ENCODE peak calls at places on chromosomes 1 and 21, in seven cellular contexts. B is body of pancreas; H is neuronal stem cell; W is GM23248; N is CD4-positive, alpha-beta memory T cell; Q is esophagus muscularis mucosa; A is mesendoderm. S is an unnamed sample. For H3K4me1, the result is how much of the 10 kb centered on the place peaks cover.

GRCh38 chr1:37323486-37324377 is 150.6 kb upstream of the ZC3H12A start:
- DNase-seq in W (no peak), H (peak), A (peak), N (no peak), Q (no peak), B (peak), S (no peak)

GRCh38 chr1:53371851-53372250 is 44.0 kb upstream of the LRP8 start:
- DNase-seq in A (no peak), W (no peak), N (no peak), Q (peak), H (no peak), B (no peak), S (no peak)

GRCh38 chr1:91026777-91027176 is 4.9 kb upstream of the ZNF644 start:
- DNase-seq in N (peak), W (peak), B (no peak), Q (no peak), A (no peak), H (no peak), S (no peak)

GRCh38 chr1:67818162-67818561 is 15.1 kb downstream of the GNG12 start:
- DNase-seq in Q (no peak), W (peak), N (no peak), H (no peak), A (no peak), B (no peak), S (no peak)

GRCh38 chr1:5120559-5120958 is 466.1 kb downstream of the AJAP1 start:
- DNase-seq in Q (no peak), H (no peak), N (no peak), W (no peak), B (no peak), A (no peak), S (no peak)

GRCh38 chr21:31732538-31732864 is 583 bp upstream of the SCAF4 start:
- DNase-seq in A (no peak), Q (no peak), W (no peak), B (no peak), H (no peak), N (no peak), S (no peak)

GRCh38 chr21:41425954-41426655 is at the start of gene MX1:
- DNase-seq in H (no peak), B (peak), W (peak), A (peak), Q (peak), N (peak), S (peak)

GRCh38 chr1:159089184-159089791 is 12.7 kb upstream of the AIM2 start:
- DNase-seq in N (peak), Q (no peak), W (no peak), B (no peak), H (no peak), A (peak), S (no peak)

GRCh38 chr1:81877940-81878339 is 77.2 kb downstream of the ADGRL2 start:
- DNase-seq in B (no peak), A (peak), W (no peak), Q (no peak), N (no peak), H (no peak), S (no peak)

GRCh38 chr1:7441442-7441841 is 329.7 kb upstream of the VAMP3 start:
- DNase-seq in Q (no peak), B (peak), N (no peak), W (no peak), A (no peak), H (no peak), S (no peak)

GRCh38 chr1:111369177-111369576 is 58.4 kb downstream of the OVGP1 start:
- DNase-seq in B (peak), N (no peak), H (no peak), Q (no peak), W (peak), A (no peak), S (no peak)

GRCh38 chr1:193486671-193487229 is 300.3 kb upstream of the B3GALT2 start:
- DNase-seq in W (no peak), B (no peak), N (no peak), Q (no peak), H (no peak), A (no peak), S (no peak)

GRCh38 chr1:96962807-96963206 is 241.2 kb downstream of the PTBP2 start:
- DNase-seq in B (no peak), A (no peak), N (no peak), Q (no peak), W (peak), H (no peak), S (no peak)

GRCh38 chr21:15285567-15285966 is 220.8 kb upstream of the NRIP1 start:
- DNase-seq in B (no peak), H (no peak), Q (no peak), W (no peak), A (no peak), N (no peak), S (no peak)

GRCh38 chr1:185017338-185017737 is 28.0 kb upstream of the RNF2 start:
- DNase-seq in A (no peak), Q (no peak), H (no peak), B (no peak), W (peak), N (no peak), S (no peak)

GRCh38 chr1:234725177-234726132 is 115.5 kb upstream of the IRF2BP2 start:
- DNase-seq in Q (no peak), H (no peak), A (peak), W (peak), B (peak), N (peak), S (no peak)

GRCh38 chr1:65083263-65083896 is 64.6 kb upstream of the AK4 start:
- DNase-seq in Q (no peak), H (no peak), W (peak), A (peak), B (no peak), N (no peak), S (no peak)

GRCh38 chr1:162412002-162412401 is at the start of gene SH2D1B:
- DNase-seq in N (no peak), B (no peak), A (peak), H (no peak), W (peak), Q (no peak), S (no peak)

GRCh38 chr1:7511381-7511780 is 259.7 kb upstream of the VAMP3 start:
- DNase-seq in Q (no peak), N (no peak), B (no peak), A (no peak), W (no peak), H (no peak), S (no peak)

GRCh38 chr1:75126611-75127101 is 7.5 kb upstream of the LHX8 start:
- DNase-seq in A (no peak), W (no peak), B (no peak), N (no peak), Q (no peak), H (no peak), S (no peak)

GRCh38 chr1:113677250-113678158 is 81.8 kb downstream of the PHTF1 start:
- DNase-seq in N (peak), A (peak), Q (no peak), H (peak), B (peak), W (peak), S (no peak)

GRCh38 chr1:219171192-219171935 is 2.3 kb upstream of the LYPLAL1 start:
- DNase-seq in Q (no peak), A (no peak), B (peak), N (no peak), W (peak), H (no peak), S (no peak)

GRCh38 chr1:31127266-31127665 is 61.7 kb upstream of the PUM1 start:
- DNase-seq in H (no peak), N (no peak), W (peak), A (no peak), B (no peak), Q (no peak), S (no peak)

GRCh38 chr1:153313288-153313687 is 536 bp upstream of the PGLYRP3 start:
- DNase-seq in B (no peak), H (no peak), Q (peak), A (no peak), N (no peak), W (no peak), S (no peak)

GRCh38 chr1:100419072-100419471 is 66.8 kb downstream of the CDC14A start:
- DNase-seq in N (no peak), A (no peak), Q (no peak), H (no peak), B (no peak), W (no peak), S (no peak)

GRCh38 chr1:109478806-109479205 is 4.9 kb upstream of the ATXN7L2 start:
- DNase-seq in H (no peak), A (peak), N (peak), Q (no peak), W (no peak), B (peak), S (peak)

GRCh38 chr21:34877485-34878128 is 171.5 kb downstream of the RUNX1 start:
- DNase-seq in A (no peak), B (peak), W (no peak), N (no peak), Q (no peak), H (no peak), S (no peak)

GRCh38 chr21:34875830-34876229 is 173.3 kb downstream of the RUNX1 start:
- DNase-seq in B (no peak), A (no peak), H (no peak), W (no peak), N (no peak), Q (no peak), S (no peak)

GRCh38 chr21:34880401-34880800 is 168.7 kb downstream of the RUNX1 start:
- DNase-seq in B (no peak), N (no peak), H (no peak), A (no peak), Q (peak), W (no peak), S (no peak)

GRCh38 chr21:34878940-34879339 is 170.2 kb downstream of the RUNX1 start:
- DNase-seq in B (no peak), N (no peak), Q (no peak), W (peak), A (no peak), H (no peak), S (no peak)

DNA sequence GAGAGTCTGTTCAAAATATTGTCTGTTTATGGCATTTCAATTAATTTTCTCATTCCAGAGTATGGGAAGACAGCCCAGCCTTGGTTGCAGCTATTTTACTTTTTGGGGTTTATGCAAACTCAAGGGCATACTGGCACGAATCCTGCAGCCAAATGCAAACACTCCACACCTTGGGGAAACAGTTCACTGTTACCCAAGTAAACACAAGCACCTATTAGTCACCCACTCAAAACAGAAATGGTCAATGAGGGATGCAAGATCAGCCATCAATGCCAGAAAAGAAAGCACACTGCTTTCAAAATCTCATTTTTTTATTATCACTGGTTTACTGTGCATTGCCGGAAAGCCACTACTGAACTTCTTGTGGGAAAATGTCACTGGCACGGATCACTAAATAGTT is 170.6 kb downstream of the RUNX1 start:
- DNase-seq in B (no peak), A (no peak), N (no peak), H (no peak), W (peak), Q (no peak), S (no peak)
- H3K4me1 ChIP-seq in B (under half), A (under half), N (under half), H (under half), W (half or more), Q (under half), S (under half)

GRCh38 chr1:17212487-17213121 is 7.7 kb downstream of the PADI1 start:
- DNase-seq in H (no peak), W (peak), Q (no peak), A (peak), B (peak), N (peak), S (no peak)
- H3K4me1 ChIP-seq in H (under half), W (under half), Q (under half), A (under half), B (under half), N (under half), S (under half)

DNA sequence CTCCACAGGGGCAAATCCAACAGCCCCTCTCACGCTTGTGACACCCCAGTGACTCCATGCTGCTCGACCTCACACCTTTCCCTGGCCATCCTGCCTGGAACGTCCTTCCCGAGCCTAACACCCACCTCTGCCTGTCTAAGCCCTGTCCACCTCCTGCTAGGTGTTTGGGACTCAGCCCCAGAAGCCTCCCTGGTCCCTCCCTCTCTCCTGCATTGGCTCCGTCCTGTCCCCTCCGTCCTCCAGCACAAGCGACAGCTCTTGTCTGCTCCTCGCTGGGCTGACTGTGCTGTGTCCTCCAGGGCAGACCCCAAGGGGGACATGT is 102.0 kb upstream of the IFFO2 start:
- DNase-seq in Q (no peak), N (no peak), A (no peak), B (no peak), H (no peak), W (no peak), S (no peak)
- H3K4me1 ChIP-seq in Q (under half), N (under half), A (under half), B (under half), H (under half), W (under half), S (under half)

DNA sequence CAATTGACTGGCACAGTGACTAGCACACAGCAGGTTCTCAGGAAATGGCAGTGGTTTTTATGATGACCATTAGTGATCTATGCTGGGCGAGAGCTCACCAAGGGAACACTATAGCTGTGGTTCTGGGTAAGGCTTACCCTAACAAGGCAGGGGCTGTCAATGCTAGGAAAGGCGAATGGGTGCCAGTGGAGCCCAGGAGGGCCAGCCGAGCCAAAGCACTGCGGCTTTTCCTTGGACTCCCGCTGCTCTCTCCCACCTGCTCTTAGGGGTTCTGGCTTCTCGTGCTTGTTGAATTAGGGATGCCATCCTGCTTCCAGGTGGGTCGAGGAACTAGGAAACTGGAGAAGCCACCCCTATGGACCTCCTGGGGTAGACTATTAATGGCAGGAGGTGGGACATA is 10.0 kb upstream of the A3GALT2 start:
- DNase-seq in A (no peak), N (no peak), H (no peak), Q (no peak), B (no peak), W (no peak), S (no peak)
- H3K4me1 ChIP-seq in A (under half), N (under half), H (under half), Q (half or more), B (under half), W (under half), S (under half)

GRCh38 chr1:156496211-156496761 is 4.3 kb downstream of the MEF2D start:
- DNase-seq in W (peak), N (no peak), H (no peak), Q (no peak), B (no peak), A (no peak), S (no peak)

GRCh38 chr1:156497743-156498446 is 2.7 kb downstream of the MEF2D start:
- DNase-seq in Q (no peak), B (peak), A (no peak), N (no peak), W (peak), H (no peak), S (no peak)

GRCh38 chr1:156498447-156499193 is 2.0 kb downstream of the MEF2D start:
- DNase-seq in A (peak), Q (no peak), W (peak), B (peak), N (no peak), H (no peak), S (no peak)

GRCh38 chr1:156495401-156496140 is 5.0 kb downstream of the MEF2D start:
- DNase-seq in W (peak), B (peak), Q (no peak), A (no peak), N (no peak), H (no peak), S (no peak)

DNA sequence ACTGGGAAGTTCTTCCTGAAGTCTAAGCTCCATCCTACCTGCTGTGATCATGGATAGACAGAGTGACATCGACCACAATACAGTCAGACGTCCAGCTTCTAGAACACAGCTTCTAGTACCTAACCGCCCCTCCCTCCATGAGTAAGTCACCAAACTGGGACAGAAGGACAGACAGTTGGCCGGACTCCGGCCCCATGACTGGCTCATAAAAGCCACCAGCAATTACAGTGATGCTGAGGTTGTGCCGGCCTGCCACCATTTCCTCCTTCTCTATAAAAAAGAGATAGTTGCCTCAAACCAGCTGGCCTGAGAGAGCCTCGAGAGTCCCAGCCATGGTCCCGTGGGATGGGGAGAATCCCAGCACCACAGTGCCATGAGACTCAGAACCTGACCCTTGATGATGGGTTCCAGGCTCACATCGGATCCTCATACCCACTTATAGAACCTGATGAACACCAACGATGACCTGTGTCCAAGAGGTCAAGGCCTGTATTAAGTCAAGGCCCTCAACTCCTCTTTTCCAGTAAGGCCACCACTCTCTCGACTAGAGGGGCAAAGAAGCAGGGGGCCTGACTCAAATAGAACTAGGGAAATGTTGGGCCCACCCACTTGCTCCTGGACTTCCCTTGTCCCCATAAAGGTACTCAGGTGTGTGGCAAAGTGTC is 3.4 kb downstream of the MEF2D start:
- DNase-seq in B (no peak), A (no peak), H (no peak), N (no peak), Q (no peak), W (peak), S (no peak)
- H3K4me1 ChIP-seq in B (half or more), A (under half), H (under half), N (half or more), Q (half or more), W (half or more), S (under half)

DNA sequence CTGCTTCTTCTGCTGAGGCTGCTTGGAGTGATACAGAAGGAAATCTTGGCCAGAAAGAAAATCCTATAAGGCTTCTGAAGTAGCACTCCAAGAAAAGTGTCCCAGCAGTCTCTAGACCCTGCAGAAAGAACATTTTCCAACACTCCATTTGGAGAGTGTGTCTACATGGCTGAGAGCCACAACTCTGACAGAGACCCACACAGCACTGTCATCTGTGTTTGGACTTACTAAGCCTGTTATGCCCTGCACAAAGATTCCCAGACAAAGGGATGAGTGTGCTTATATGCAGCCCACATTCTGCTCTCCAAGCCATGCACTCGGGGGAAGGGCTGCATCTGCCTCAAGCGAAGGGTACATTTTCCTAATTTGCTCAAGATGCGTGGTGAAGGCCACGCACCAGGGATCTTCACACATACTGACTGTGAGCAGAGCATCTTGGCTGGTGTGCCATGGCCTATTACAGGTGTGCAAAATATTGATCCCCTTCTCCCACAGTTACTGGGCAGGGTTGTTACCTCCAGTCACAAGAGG is 24.4 kb upstream of the SLAMF6 start:
- DNase-seq in N (no peak), A (no peak), B (no peak), W (no peak), Q (no peak), H (no peak), S (no peak)
- H3K4me1 ChIP-seq in N (half or more), A (under half), B (under half), W (under half), Q (under half), H (under half), S (under half)

DNA sequence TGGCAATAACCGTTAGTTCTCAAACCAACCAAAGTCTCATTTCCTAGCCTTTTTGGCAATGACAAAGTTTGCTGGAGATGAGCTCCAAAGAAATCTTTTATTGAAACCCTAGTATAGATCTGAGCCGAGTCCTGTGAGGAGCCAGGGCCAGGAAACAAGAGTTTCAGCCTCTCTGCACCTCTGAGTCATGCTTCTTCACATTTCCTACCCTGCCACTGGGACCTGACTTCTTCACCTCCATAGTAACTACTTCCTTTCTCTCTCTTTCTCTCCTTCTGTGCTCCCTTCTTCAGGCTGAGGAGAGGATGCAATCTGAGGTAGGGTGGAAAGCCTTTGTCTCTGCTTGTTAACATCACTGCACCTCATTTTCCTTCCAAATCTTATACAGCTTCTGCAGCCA is 38.7 kb upstream of the IPO9 start:
- DNase-seq in H (no peak), N (no peak), Q (no peak), W (peak), A (no peak), B (no peak), S (no peak)
- H3K4me1 ChIP-seq in H (under half), N (under half), Q (half or more), W (half or more), A (under half), B (under half), S (under half)